ENCODE peak calls at places on chromosome 16, in nine cellular contexts. Q is A549, E is sigmoid colon, Y is suprapubic skin, J is HepG2, L is H1, N is tibial nerve, G is transverse colon, W is esophagus muscularis mucosa. S is an unnamed sample.

GRCh38 chr16:72169708-72170107 is 2.2 kb downstream of the PMFBP1 start:
- DNase-seq in N (no peak), G (no peak), E (no peak), W (no peak), Y (no peak), Q (no peak), J (no peak), L (no peak), S (no peak)

GRCh38 chr16:79629003-79629402 is 28.5 kb upstream of the MAF start:
- DNase-seq in W (no peak), G (no peak), L (no peak), N (no peak), Y (no peak), J (no peak), Q (no peak), E (no peak), S (no peak)

GRCh38 chr16:11801481-11802021 is 4.5 kb upstream of the ZC3H7A start:
- DNase-seq in E (no peak), J (no peak), W (no peak), Y (no peak), N (no peak), G (no peak), L (no peak), Q (peak; percentile 19), S (no peak)

GRCh38 chr16:48932216-48932855 is 322.4 kb upstream of the N4BP1 start:
- DNase-seq in L (no peak), Y (no peak), Q (no peak), J (no peak), G (no peak), W (no peak), N (no peak), E (no peak), S (no peak)

GRCh38 chr16:29862383-29862883 is 593 bp downstream of the CDIPT start:
- DNase-seq in N (no peak), Y (no peak), Q (peak; percentile 39), G (peak; percentile 41), W (no peak), J (no peak), L (no peak), E (no peak), S (peak; percentile 34)

GRCh38 chr16:84593825-84594724 is 23.8 kb downstream of the COTL1 start:
- DNase-seq in Y (no peak), Q (no peak), J (peak; percentile 36), L (no peak), N (no peak), E (no peak), W (no peak), G (peak; percentile 84), S (peak; percentile 78)

GRCh38 chr16:51971184-51971583 is 575.8 kb downstream of the TOX3 start:
- DNase-seq in E (no peak), Q (peak; percentile 20), N (no peak), J (no peak), L (no peak), G (no peak), Y (no peak), W (no peak), S (peak; percentile 30)

GRCh38 chr16:49799172-49799571 is 56.7 kb downstream of the ZNF423 start:
- DNase-seq in L (no peak), W (no peak), E (no peak), N (no peak), Q (no peak), Y (no peak), J (no peak), G (no peak), S (no peak)

GRCh38 chr16:59047114-59047513 is 313.0 kb upstream of the GOT2 start:
- DNase-seq in J (no peak), W (no peak), N (no peak), L (no peak), G (no peak), Y (no peak), Q (peak; percentile 6), E (no peak), S (no peak)

GRCh38 chr16:83533193-83533592 is 274.6 kb upstream of the HSBP1 start:
- DNase-seq in Q (peak; percentile 4), J (no peak), Y (no peak), G (no peak), L (no peak), N (no peak), W (no peak), E (no peak), S (no peak)

GRCh38 chr16:83312015-83312734 is 495.6 kb upstream of the HSBP1 start:
- DNase-seq in N (no peak), E (no peak), J (no peak), G (no peak), L (no peak), W (no peak), Y (no peak), Q (no peak), S (no peak)

GRCh38 chr16:86296263-86296662 is 214.1 kb upstream of the FOXF1 start:
- DNase-seq in Q (no peak), L (no peak), W (no peak), Y (no peak), E (peak; percentile 59), N (no peak), J (no peak), G (no peak), S (no peak)

GRCh38 chr16:57374067-57374534 is 1.8 kb downstream of the CX3CL1 start:
- DNase-seq in E (peak; percentile 77), Y (no peak), G (no peak), W (no peak), J (no peak), N (no peak), Q (no peak), L (no peak), S (no peak)

GRCh38 chr16:4176794-4177438 is 60.7 kb upstream of the ADCY9 start:
- DNase-seq in J (peak; percentile 8), G (peak; percentile 16), W (no peak), E (no peak), Q (peak; percentile 63), L (no peak), Y (no peak), N (no peak), S (no peak)

GRCh38 chr16:22007509-22008214 is at the start of gene MOSMO:
- DNase-seq in L (peak; percentile 78), G (peak; percentile 79), E (peak; percentile 86), W (no peak), Y (peak; percentile 76), J (peak; percentile 85), N (peak; percentile 56), Q (peak; percentile 46), S (peak; percentile 82)

GRCh38 chr16:10280262-10281170 is 98.3 kb upstream of the GRIN2A start:
- DNase-seq in N (no peak), E (no peak), L (no peak), Y (no peak), J (no peak), Q (no peak), G (no peak), W (no peak), S (no peak)

GRCh38 chr16:29148867-29149272 is 164.0 kb downstream of the LAT start:
- DNase-seq in W (no peak), E (no peak), G (peak; percentile 60), Y (peak; percentile 57), J (no peak), L (no peak), N (no peak), Q (no peak), S (peak; percentile 49)

GRCh38 chr16:57480127-57480753 is 6.1 kb downstream of the DOK4 start:
- DNase-seq in Q (peak; percentile 90), E (peak; percentile 83), L (no peak), W (no peak), Y (no peak), G (peak; percentile 90), N (no peak), J (peak; percentile 88), S (peak; percentile 92)

GRCh38 chr16:72202014-72202413 is 30.1 kb upstream of the PMFBP1 start:
- DNase-seq in Q (no peak), J (no peak), W (no peak), E (no peak), G (no peak), Y (no peak), L (no peak), N (no peak), S (no peak)

GRCh38 chr16:15807603-15808009 is 49.2 kb downstream of the MYH11 start:
- DNase-seq in J (no peak), Y (no peak), G (peak; percentile 17), N (no peak), Q (no peak), L (no peak), W (no peak), E (peak; percentile 88), S (no peak)

GRCh38 chr16:88437367-88437964 is 15.6 kb upstream of the ZFPM1 start:
- DNase-seq in L (peak; percentile 98), J (peak; percentile 48), G (peak; percentile 63), E (no peak), W (no peak), Y (no peak), Q (peak; percentile 52), N (no peak), S (peak; percentile 72)
- TF ChIP-seq EP300 in L (no peak), J (no peak), G (no peak), E (no peak), W (no peak), Y (no peak), Q (no peak), N (no peak), S (no peak)

GRCh38 chr16:78294538-78295225 is 195.2 kb downstream of the WWOX start:
- DNase-seq in N (no peak), J (no peak), Q (no peak), L (no peak), W (no peak), G (no peak), E (no peak), Y (no peak), S (no peak)
- TF ChIP-seq CTCF in N (no peak), J (no peak), Q (no peak), L (no peak), W (no peak), G (no peak), E (no peak), Y (no peak), S (no peak)

DNA sequence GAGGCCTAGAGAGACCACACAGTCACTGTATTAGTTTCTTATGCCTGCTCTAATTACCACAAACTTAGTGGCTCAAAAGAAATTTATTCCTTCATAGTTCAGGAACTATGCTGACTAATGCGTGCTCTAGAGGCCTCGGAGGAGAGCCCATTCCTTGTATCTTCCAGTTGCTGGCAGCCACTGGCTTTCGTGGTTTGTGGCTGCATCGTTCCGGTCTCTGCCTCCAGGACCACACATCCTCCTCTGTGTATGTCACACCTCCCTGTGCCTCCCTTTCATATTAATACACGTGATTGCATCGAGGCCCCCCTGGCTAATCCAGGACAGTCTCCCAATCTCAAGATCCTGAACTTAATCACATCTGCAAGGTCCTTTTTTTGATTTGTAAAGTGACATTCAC is 16.9 kb upstream of the MYLK3 start:
- DNase-seq in L (no peak), Q (no peak), G (no peak), E (no peak), J (no peak), Y (no peak), N (no peak), W (peak; percentile 80), S (no peak)
- TF ChIP-seq EP300 in L (no peak), Q (no peak), G (no peak), E (no peak), J (no peak), Y (no peak), N (no peak), W (no peak), S (no peak)

DNA sequence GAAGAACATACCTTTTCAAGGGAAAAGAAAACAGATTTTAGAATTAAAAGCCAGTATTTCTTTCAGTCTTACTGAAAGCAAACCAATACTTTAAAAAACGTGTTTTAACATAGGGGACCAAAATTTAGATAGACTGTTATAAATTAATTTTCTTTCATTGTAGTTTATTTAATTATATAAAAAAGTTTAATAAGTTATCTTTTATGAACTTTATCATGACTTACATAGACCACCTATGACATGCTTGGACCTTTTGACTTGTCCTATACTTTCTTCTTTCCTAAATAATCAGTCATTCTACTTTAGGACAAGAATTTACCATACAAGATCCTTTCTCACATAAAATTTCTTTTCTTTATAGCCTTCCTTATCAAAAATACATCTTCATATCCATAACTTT is 102.0 kb upstream of the HAS3 start:
- DNase-seq in G (no peak), W (no peak), Q (peak; percentile 55), N (no peak), Y (no peak), J (no peak), L (no peak), E (no peak), S (no peak)
- TF ChIP-seq CTCF in G (no peak), W (no peak), Q (no peak), N (no peak), Y (no peak), J (no peak), L (no peak), E (no peak), S (no peak)

S was measured in stomach.